ENCODE peak calls at places on chromosomes 13 and 19, in six cellular contexts. A is esophagus muscularis mucosa, G is tibial artery, Z is endodermal cell, D is iPS DF 6.9, X is upper lobe of left lung. W is an unnamed sample. For H3K4me1, the result is how much of the 10 kb centered on the place peaks cover.

GRCh38 chr13:30739646-30740642 is 4.6 kb downstream of the ALOX5AP start:
- DNase-seq in D (no peak), X (no peak), G (no peak), Z (peak), A (no peak), W (peak)

GRCh38 chr13:76812206-76812882 is 73.9 kb downstream of the KCTD12 start:
- DNase-seq in D (no peak), G (peak), Z (no peak), A (no peak), X (no peak), W (no peak)

GRCh38 chr13:36533806-36534205 is 101.5 kb downstream of the CCNA1 start:
- DNase-seq in X (no peak), G (no peak), D (no peak), A (peak), Z (no peak), W (no peak)

GRCh38 chr13:90447034-90447734 is 900.3 kb upstream of the MIR17HG start:
- DNase-seq in X (no peak), D (no peak), G (no peak), A (no peak), Z (no peak), W (no peak)

GRCh38 chr19:57088125-57088524 is 31.7 kb upstream of the USP29 start:
- DNase-seq in G (no peak), D (no peak), A (no peak), Z (no peak), X (no peak), W (no peak)

GRCh38 chr19:16901491-16902175 is 12.8 kb downstream of the F2RL3 start:
- DNase-seq in A (no peak), G (no peak), Z (no peak), D (no peak), X (no peak), W (no peak)

GRCh38 chr13:27770809-27771208 is 21.5 kb upstream of the GSX1 start:
- DNase-seq in D (no peak), A (no peak), Z (peak), X (no peak), G (no peak), W (no peak)

GRCh38 chr19:50203281-50204080 is at the start of gene MYH14:
- DNase-seq in Z (peak), G (peak), D (peak), X (peak), A (peak), W (no peak)

GRCh38 chr19:9183000-9183399 is 4.2 kb downstream of the OR7D2 start:
- DNase-seq in X (peak), D (no peak), A (no peak), G (no peak), Z (no peak), W (no peak)

GRCh38 chr19:49324801-49325491 is at the start of gene SLC6A16:
- DNase-seq in D (no peak), G (no peak), Z (peak), A (peak), X (peak), W (no peak)

GRCh38 chr13:30798776-30799625 is 63.7 kb downstream of the ALOX5AP start:
- DNase-seq in X (no peak), G (no peak), A (no peak), Z (no peak), D (no peak), W (no peak)

GRCh38 chr13:36718686-36719085 is 44.9 kb downstream of the SERTM1 start:
- DNase-seq in G (no peak), A (no peak), X (no peak), Z (no peak), D (no peak), W (no peak)

GRCh38 chr13:79281335-79281734 is 124.7 kb downstream of the RBM26 start:
- DNase-seq in Z (peak), A (no peak), D (peak), G (no peak), X (no peak), W (no peak)

GRCh38 chr13:101514695-101515275 is 62.3 kb downstream of the ITGBL1 start:
- DNase-seq in A (no peak), D (peak), X (no peak), Z (peak), G (peak), W (no peak)

GRCh38 chr19:51701468-51702100 is 8.5 kb downstream of the SPACA6 start:
- DNase-seq in D (no peak), Z (no peak), X (no peak), A (no peak), G (no peak), W (no peak)

GRCh38 chr19:32627714-32628253 is 46.8 kb downstream of the PDCD5 start:
- DNase-seq in G (no peak), D (no peak), Z (no peak), A (no peak), X (peak), W (no peak)

GRCh38 chr13:21203132-21203531 is 26.7 kb downstream of the MRPL57 start:
- DNase-seq in Z (no peak), X (no peak), A (no peak), D (no peak), G (no peak), W (no peak)

GRCh38 chr13:76937416-76937815 is 10.9 kb upstream of the ACOD1 start:
- DNase-seq in Z (no peak), D (no peak), G (peak), X (no peak), A (no peak), W (no peak)

GRCh38 chr13:33319859-33320258 is 34.3 kb upstream of the STARD13 start:
- DNase-seq in D (no peak), X (no peak), G (no peak), Z (no peak), A (no peak), W (no peak)

GRCh38 chr19:35107541-35107939 is 8.1 kb upstream of the FXYD3 start:
- DNase-seq in A (no peak), X (no peak), D (no peak), G (no peak), Z (no peak), W (no peak)

GRCh38 chr13:113474179-113474578 is 16.3 kb downstream of the DCUN1D2 start:
- DNase-seq in X (no peak), Z (no peak), A (peak), D (no peak), G (peak), W (no peak)

GRCh38 chr19:41064974-41065569 is 23.2 kb upstream of the CYP2A13 start:
- DNase-seq in X (no peak), A (no peak), Z (peak), G (no peak), D (peak), W (no peak)

GRCh38 chr13:59715591-59715990 is 448.1 kb downstream of the DIAPH3 start:
- DNase-seq in D (no peak), X (no peak), G (no peak), Z (no peak), A (no peak), W (no peak)

DNA sequence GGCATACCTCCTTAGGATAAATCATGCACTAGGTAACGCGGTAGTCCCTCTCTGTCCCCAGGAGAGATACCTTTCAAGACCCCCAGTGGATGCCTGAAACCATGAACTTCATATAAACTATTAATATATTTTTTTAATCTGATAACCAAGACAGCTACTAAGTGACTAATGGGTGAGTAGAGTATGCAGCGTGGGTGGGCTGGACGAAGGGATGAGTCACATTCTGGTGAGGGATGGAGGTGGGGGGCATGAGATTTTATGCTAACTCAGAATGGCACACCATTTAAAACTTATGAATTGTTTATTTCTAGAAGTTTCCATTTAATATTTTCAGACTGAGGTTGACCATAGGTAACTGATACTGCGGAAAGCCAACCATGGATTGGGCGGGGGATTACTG is 46.2 kb downstream of the CDK8 start:
- DNase-seq in Z (no peak), A (no peak), D (no peak), G (no peak), X (no peak), W (no peak)
- H3K27ac ChIP-seq in Z (no peak), A (no peak), D (no peak), G (no peak), X (no peak), W (no peak)

GRCh38 chr13:91630916-91631315 is 232.5 kb downstream of the GPC5 start:
- DNase-seq in G (no peak), A (no peak), X (no peak), D (no peak), Z (no peak), W (no peak)
- H3K4me3 ChIP-seq in G (no peak), A (no peak), X (no peak), D (no peak), Z (no peak), W (no peak)

GRCh38 chr19:18493440-18494266 is 28.2 kb downstream of the ELL start:
- DNase-seq in G (no peak), Z (no peak), D (no peak), X (no peak), A (no peak), W (no peak)
- H3K4me1 ChIP-seq in G (under half), Z (under half), D (under half), X (half or more), A (half or more), W (half or more)

DNA sequence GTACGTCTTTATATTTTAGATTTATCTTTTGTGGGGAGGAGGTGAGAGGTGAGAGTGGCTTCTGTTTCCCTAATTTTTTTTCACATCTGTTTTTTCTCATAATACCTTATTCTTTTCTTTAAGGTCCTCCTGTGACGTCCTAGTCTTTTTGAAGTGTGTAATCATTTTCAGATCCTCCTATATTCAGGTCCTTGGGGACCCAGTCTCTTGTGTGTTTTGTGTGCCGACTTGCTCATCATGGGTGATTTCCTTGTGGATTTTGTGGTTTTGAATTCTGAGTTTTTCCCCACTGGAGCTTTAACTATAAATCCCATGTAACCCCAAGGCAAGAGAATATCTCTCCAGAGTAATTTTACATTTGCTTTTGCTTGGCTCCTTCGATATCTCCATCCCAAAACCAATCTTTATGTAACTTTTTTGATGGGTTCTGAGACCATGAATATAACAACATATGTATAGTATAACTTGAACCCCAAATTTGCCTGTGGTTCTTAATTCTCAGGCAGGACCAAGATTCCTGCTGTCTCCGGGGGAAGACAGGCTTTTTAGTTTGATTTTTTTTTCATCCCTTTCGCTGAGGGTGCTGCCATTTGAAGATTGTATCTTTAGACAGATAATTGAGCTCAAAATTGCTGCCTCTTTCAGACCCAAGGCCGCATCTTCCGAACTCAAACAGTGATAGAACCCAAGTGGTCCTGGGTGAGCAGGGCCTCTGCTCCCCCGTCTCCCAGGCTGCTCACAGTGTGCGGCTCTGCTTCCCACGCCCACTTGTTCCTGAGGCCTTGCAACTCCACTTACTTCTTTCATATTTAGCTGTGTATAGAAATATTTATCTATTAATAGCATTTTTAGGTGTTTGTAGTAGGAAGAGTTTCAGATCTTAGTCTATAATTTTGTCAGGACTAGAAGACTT is 59.1 kb upstream of the GPR183 start:
- DNase-seq in Z (peak), X (no peak), D (no peak), A (no peak), G (no peak), W (peak)
- H3K27ac ChIP-seq in Z (no peak), X (no peak), D (no peak), A (no peak), G (no peak), W (peak)

GRCh38 chr13:109448629-109449028 is 337.8 kb downstream of the IRS2 start:
- DNase-seq in G (no peak), A (no peak), Z (no peak), D (no peak), X (no peak), W (no peak)

GRCh38 chr13:109451726-109452125 is 334.7 kb downstream of the IRS2 start:
- DNase-seq in X (no peak), A (peak), G (no peak), D (no peak), Z (no peak), W (no peak)

GRCh38 chr13:109454167-109454917 is 332.0 kb downstream of the IRS2 start:
- DNase-seq in G (no peak), D (no peak), Z (no peak), A (peak), X (no peak), W (no peak)
- H3K4me3 ChIP-seq in G (no peak), D (no peak), Z (no peak), A (no peak), X (no peak), W (no peak)

GRCh38 chr19:42467437-42467760 is 24.7 kb upstream of the CXCL17 start:
- DNase-seq in A (no peak), X (no peak), D (no peak), G (no peak), Z (no peak), W (no peak)

GRCh38 chr19:42468273-42468796 is 25.6 kb upstream of the CXCL17 start:
- DNase-seq in G (no peak), X (no peak), Z (no peak), D (no peak), A (no peak), W (no peak)

GRCh38 chr19:42471554-42472249 is 29.0 kb upstream of the CXCL17 start:
- DNase-seq in A (no peak), X (no peak), D (no peak), Z (peak), G (no peak), W (no peak)

GRCh38 chr19:42466521-42467436 is 24.0 kb upstream of the CXCL17 start:
- DNase-seq in X (no peak), A (no peak), G (no peak), D (no peak), Z (no peak), W (no peak)

GRCh38 chr19:42469311-42470239 is 26.8 kb upstream of the CXCL17 start:
- DNase-seq in Z (no peak), D (no peak), G (no peak), X (no peak), A (no peak), W (no peak)
- H3K4me1 ChIP-seq in Z (under half), D (under half), G (under half), X (under half), A (under half), W (under half)

GRCh38 chr13:66933527-66933926 is 296.6 kb downstream of the PCDH9 start:
- DNase-seq in Z (no peak), G (no peak), X (no peak), D (no peak), A (no peak), W (no peak)

GRCh38 chr13:66937423-66937822 is 292.7 kb downstream of the PCDH9 start:
- DNase-seq in X (no peak), Z (no peak), D (no peak), G (no peak), A (no peak), W (no peak)

GRCh38 chr13:66933994-66934393 is 296.1 kb downstream of the PCDH9 start:
- DNase-seq in D (no peak), G (no peak), Z (no peak), A (no peak), X (no peak), W (no peak)
- H3K27ac ChIP-seq in D (no peak), G (no peak), Z (no peak), A (peak), X (no peak), W (no peak)

GRCh38 chr13:25908390-25908789 is 143.4 kb downstream of the SHISA2 start:
- DNase-seq in D (no peak), X (no peak), G (no peak), A (no peak), Z (no peak), W (no peak)

GRCh38 chr13:25906211-25906661 is 145.6 kb downstream of the SHISA2 start:
- DNase-seq in X (no peak), G (no peak), Z (no peak), D (no peak), A (no peak), W (no peak)

GRCh38 chr13:25912961-25913360 is 138.9 kb downstream of the SHISA2 start:
- DNase-seq in D (no peak), A (no peak), Z (no peak), X (no peak), G (no peak), W (no peak)

GRCh38 chr13:25910243-25910642 is 141.6 kb downstream of the SHISA2 start:
- DNase-seq in D (no peak), A (no peak), G (no peak), X (no peak), Z (peak), W (no peak)

DNA sequence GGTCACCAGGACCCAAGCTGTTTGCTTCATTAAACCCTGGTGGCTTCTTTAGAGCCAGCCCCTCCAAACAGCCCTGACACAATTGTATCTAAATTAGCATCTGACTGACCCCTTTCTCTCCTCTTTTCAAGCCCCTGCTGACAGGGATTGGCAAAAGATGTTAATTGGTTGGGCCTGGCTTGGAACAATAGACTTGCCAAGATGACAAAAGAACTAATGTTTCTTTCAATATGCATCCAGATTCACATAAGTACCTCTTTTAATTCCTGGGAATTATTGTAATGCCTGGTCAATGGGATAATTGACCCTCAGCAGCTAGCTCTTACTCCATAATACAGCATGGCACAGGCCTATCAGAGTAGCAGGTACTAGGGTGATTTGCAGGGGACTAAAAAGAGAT is 140.8 kb downstream of the SHISA2 start:
- DNase-seq in G (no peak), A (no peak), X (no peak), D (peak), Z (peak), W (no peak)
- H3K4me3 ChIP-seq in G (no peak), A (no peak), X (no peak), D (no peak), Z (peak), W (no peak)